ENCODE peak calls at places on chromosomes 1 and 21, in eight cellular contexts. D is lower lobe of right lung, R is right lobe of liver, V is pancreas, S is Panc1, C is fibroblast of lung, K is spleen, H is GM12878. B is an unnamed sample.

GRCh38 chr1:215891266-215891665 is 324.2 kb downstream of the KCTD3 start:
- DNase-seq in D (no peak), R (no peak), V (no peak), S (no peak), C (no peak), K (no peak), H (no peak), B (no peak)

GRCh38 chr21:28235169-28235892 is 757.3 kb downstream of the LTN1 start:
- DNase-seq in D (peak), R (no peak), V (no peak), S (no peak), C (no peak), K (no peak), H (no peak), B (no peak)

GRCh38 chr1:156796340-156797097 is 20.1 kb downstream of the SH2D2A start:
- DNase-seq in D (no peak), R (no peak), V (no peak), S (no peak), C (peak), K (no peak), H (no peak), B (no peak)

GRCh38 chr1:74467786-74468377 is 44.5 kb downstream of the LRRC53 start:
- DNase-seq in D (no peak), R (no peak), V (no peak), S (no peak), C (peak), K (no peak), H (no peak), B (no peak)

GRCh38 chr1:27135920-27136551 is 18.9 kb downstream of the SLC9A1 start:
- DNase-seq in D (no peak), R (no peak), V (no peak), S (no peak), C (no peak), K (no peak), H (no peak), B (no peak)

GRCh38 chr21:45041984-45042663 is 32.3 kb upstream of the ADARB1 start:
- DNase-seq in D (no peak), R (no peak), V (no peak), S (no peak), C (no peak), K (no peak), H (no peak), B (no peak)

GRCh38 chr21:39048064-39048463 is 135.2 kb downstream of the PSMG1 start:
- DNase-seq in D (peak), R (no peak), V (no peak), S (no peak), C (peak), K (no peak), H (no peak), B (peak)

GRCh38 chr1:207034998-207035397 is 2.4 kb upstream of the C1orf116 start:
- DNase-seq in D (no peak), R (no peak), V (no peak), S (no peak), C (peak), K (no peak), H (no peak), B (no peak)

GRCh38 chr1:115088115-115088794 is 1.0 kb downstream of the TSPAN2 start:
- DNase-seq in D (no peak), R (no peak), V (no peak), S (no peak), C (no peak), K (no peak), H (no peak), B (no peak)

GRCh38 chr1:205450448-205450847 is 5.4 kb downstream of the BLACAT1 start:
- DNase-seq in D (no peak), R (no peak), V (no peak), S (no peak), C (no peak), K (no peak), H (no peak), B (peak)

GRCh38 chr1:183576537-183576936 is 13.7 kb downstream of the NCF2 start:
- DNase-seq in D (no peak), R (no peak), V (no peak), S (no peak), C (no peak), K (peak), H (no peak), B (no peak)

GRCh38 chr21:43368685-43369084 is 58.2 kb downstream of the SIK1 start:
- DNase-seq in D (no peak), R (no peak), V (peak), S (no peak), C (no peak), K (no peak), H (no peak), B (no peak)

GRCh38 chr1:94411217-94411616 is 7.0 kb upstream of the ABCD3 start:
- DNase-seq in D (no peak), R (no peak), V (no peak), S (no peak), C (no peak), K (no peak), H (peak), B (no peak)

GRCh38 chr1:201756411-201756810 is 72.5 kb upstream of the IPO9 start:
- DNase-seq in D (no peak), R (no peak), V (no peak), S (no peak), C (peak), K (no peak), H (no peak), B (no peak)

GRCh38 chr1:79197421-79197820 is 190.9 kb upstream of the ADGRL4 start:
- DNase-seq in D (no peak), R (no peak), V (no peak), S (peak), C (peak), K (no peak), H (no peak), B (no peak)

GRCh38 chr1:187018291-187018690 is 189.5 kb downstream of the PLA2G4A start:
- DNase-seq in D (no peak), R (no peak), V (no peak), S (no peak), C (peak), K (no peak), H (no peak), B (no peak)

GRCh38 chr1:84524590-84524989 is 18.2 kb upstream of the GNG5 start:
- DNase-seq in D (no peak), R (no peak), V (no peak), S (no peak), C (no peak), K (no peak), H (no peak), B (no peak)

GRCh38 chr21:15379776-15380175 is 315.0 kb upstream of the NRIP1 start:
- DNase-seq in D (no peak), R (no peak), V (no peak), S (no peak), C (no peak), K (no peak), H (no peak), B (no peak)

GRCh38 chr1:193069748-193070394 is 10.5 kb downstream of the RO60 start:
- DNase-seq in D (no peak), R (no peak), V (no peak), S (no peak), C (no peak), K (no peak), H (no peak), B (no peak)

GRCh38 chr1:212916395-212917133 is 33.8 kb upstream of the VASH2 start:
- DNase-seq in D (peak), R (no peak), V (peak), S (no peak), C (peak), K (peak), H (no peak), B (peak)

GRCh38 chr1:99963041-99963795 is 6.6 kb upstream of the SLC35A3 start:
- DNase-seq in D (no peak), R (no peak), V (no peak), S (no peak), C (peak), K (no peak), H (no peak), B (no peak)

GRCh38 chr1:19712928-19713327 is 48.3 kb downstream of the HTR6 start:
- DNase-seq in D (no peak), R (no peak), V (no peak), S (no peak), C (no peak), K (no peak), H (no peak), B (no peak)

GRCh38 chr21:16532841-16533240 is 803.1 kb downstream of the USP25 start:
- DNase-seq in D (no peak), R (no peak), V (no peak), S (no peak), C (peak), K (no peak), H (no peak), B (no peak)

GRCh38 chr1:50232271-50232670 is 123.6 kb downstream of the ELAVL4 start:
- DNase-seq in D (no peak), R (no peak), V (no peak), S (no peak), C (no peak), K (no peak), H (no peak), B (peak)

GRCh38 chr1:40096977-40097782 is at the start of gene PPT1:
- DNase-seq in D (peak), R (peak), V (peak), S (peak), C (peak), K (peak), H (peak), B (peak)

GRCh38 chr1:1001057-1001630 is 1.2 kb upstream of the HES4 start:
- DNase-seq in D (no peak), R (no peak), V (peak), S (no peak), C (no peak), K (peak), H (no peak), B (no peak)

GRCh38 chr1:38915352-38915948 is 26.2 kb downstream of the RHBDL2 start:
- DNase-seq in D (no peak), R (no peak), V (no peak), S (no peak), C (peak), K (no peak), H (no peak), B (no peak)

GRCh38 chr1:245546875-245547274 is 392.1 kb downstream of the KIF26B start:
- DNase-seq in D (no peak), R (no peak), V (no peak), S (no peak), C (no peak), K (no peak), H (no peak), B (peak)

GRCh38 chr1:9111957-9112356 is 16.9 kb downstream of the GPR157 start:
- DNase-seq in D (no peak), R (no peak), V (no peak), S (no peak), C (no peak), K (peak), H (no peak), B (no peak)

DNA sequence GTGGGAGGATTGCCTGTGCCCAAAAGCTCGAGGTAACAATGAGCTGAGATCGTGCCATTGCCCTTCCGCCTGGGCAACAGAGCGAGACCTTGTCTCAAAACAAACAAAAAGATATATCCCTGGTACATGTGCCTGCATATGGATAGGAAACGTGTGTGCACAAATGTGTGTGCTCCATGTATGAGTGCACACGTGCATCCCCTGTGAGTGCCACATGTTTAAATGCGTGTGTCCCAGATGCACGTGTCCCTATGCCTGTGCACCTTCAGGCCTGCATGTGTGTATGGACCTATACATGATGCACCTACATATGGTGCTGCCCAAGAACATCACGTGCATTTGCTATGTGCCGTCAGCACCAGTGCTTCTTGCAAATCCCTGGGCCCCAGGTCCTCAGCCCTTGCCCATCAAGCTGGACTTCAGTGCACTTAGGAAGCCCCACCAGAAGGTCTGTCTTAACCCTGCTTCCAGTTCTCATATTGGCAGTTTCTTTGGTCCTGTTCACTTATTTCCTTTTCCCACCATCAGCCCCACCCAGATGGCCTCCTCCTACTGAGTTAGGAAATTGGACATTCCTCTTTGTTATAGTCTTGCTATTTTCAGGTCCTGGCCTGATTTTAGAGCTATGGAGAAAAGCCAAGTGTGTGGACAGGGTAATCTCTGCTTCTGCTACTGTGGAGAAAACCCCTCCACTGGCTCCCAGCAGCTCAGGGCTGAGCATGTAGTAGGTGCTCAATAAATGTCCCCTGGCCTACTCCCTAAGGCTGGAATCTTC is 15.4 kb downstream of the TIE1 start:
- DNase-seq in D (no peak), R (no peak), V (peak), S (no peak), C (peak), K (peak), H (no peak), B (no peak)
- TF ChIP-seq CTCF in D (no peak), R (no peak), V (no peak), S (no peak), C (no peak), K (no peak), H (no peak), B (no peak)

GRCh38 chr1:70090146-70090545 is 115.2 kb downstream of the LRRC40 start:
- DNase-seq in D (no peak), R (no peak), V (no peak), S (no peak), C (peak), K (no peak), H (no peak), B (no peak)
- H3K27ac ChIP-seq in D (no peak), R (no peak), V (no peak), S (no peak), C (no peak), K (no peak), H (no peak), B (no peak)

DNA sequence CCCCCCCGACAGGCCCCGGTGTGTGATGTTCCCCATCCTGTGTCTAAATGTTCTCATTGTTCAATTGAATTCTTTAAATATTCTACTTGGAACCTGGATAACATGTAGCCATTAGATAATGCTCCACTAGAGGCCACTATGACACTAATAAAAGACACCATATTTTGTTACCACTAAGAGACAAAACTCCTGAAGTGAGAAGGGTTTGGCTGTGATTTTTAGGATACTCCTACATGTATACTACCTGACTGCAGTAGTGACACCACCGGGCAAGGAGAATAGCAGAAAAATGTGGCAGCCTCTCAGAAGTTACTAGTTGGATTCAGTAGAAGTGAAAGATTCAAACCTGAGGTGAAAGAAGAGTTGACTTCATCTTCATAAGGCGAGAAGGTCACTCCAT is 36.0 kb downstream of the F5 start:
- DNase-seq in D (no peak), R (no peak), V (no peak), S (no peak), C (peak), K (no peak), H (no peak), B (no peak)
- TF ChIP-seq CTCF in D (peak), R (peak), V (peak), S (peak), C (peak), K (no peak), H (peak), B (no peak)

DNA sequence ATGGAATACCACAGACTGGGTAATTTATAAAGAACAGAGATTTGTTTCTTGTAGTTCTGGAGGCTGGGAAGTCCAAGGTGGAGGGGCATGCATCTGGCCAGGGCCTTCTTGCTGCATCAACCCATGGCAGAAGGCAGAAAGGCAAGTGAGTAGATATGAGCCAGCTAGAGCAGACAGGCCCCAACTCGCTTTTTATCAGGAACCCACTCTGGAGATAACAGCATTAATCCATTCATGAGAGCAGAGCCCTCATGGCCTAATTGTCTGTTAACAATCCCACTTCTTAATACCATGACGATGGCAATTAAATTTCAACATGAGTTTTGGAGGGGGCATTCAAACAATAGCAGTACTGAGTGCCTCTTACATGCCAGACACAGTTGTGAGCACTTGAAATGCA is 87.2 kb upstream of the SOX13 start:
- DNase-seq in D (no peak), R (no peak), V (no peak), S (no peak), C (no peak), K (no peak), H (no peak), B (no peak)
- H3K27ac ChIP-seq in D (no peak), R (no peak), V (no peak), S (no peak), C (no peak), K (no peak), H (no peak), B (peak)

B was measured in thyroid gland.